ENCODE peak calls at places on chromosomes 3 and 15, in seven cellular contexts. J, B, I, K, Z, G and D are unnamed samples.

GRCh38 chr3:25854635-25855034 is 64.7 kb downstream of the OXSM start:
- DNase-seq in J (no peak), B (no peak), I (no peak), K (no peak), Z (no peak), G (no peak), D (peak)

GRCh38 chr3:30130391-30130790 is 476.0 kb upstream of the TGFBR2 start:
- DNase-seq in J (no peak), B (no peak), I (no peak), K (no peak), Z (no peak), G (no peak), D (no peak)

GRCh38 chr3:122754867-122755835 is 38.5 kb downstream of the HSPBAP1 start:
- DNase-seq in J (no peak), B (no peak), I (no peak), K (peak), Z (peak), G (no peak), D (peak)

GRCh38 chr3:172087827-172088580 is 48.6 kb downstream of the FNDC3B start:
- DNase-seq in J (no peak), B (no peak), I (no peak), K (no peak), Z (no peak), G (no peak), D (no peak)

GRCh38 chr3:112629425-112629824 is 11.5 kb downstream of the CCDC80 start:
- DNase-seq in J (no peak), B (no peak), I (no peak), K (peak), Z (no peak), G (no peak), D (peak)

GRCh38 chr3:152834354-152835310 is at the start of gene P2RY1:
- DNase-seq in J (peak), B (no peak), I (peak), K (peak), Z (no peak), G (peak), D (peak)

GRCh38 chr3:140910860-140911259 is 30.8 kb upstream of the SLC25A36 start:
- DNase-seq in J (peak), B (no peak), I (no peak), K (peak), Z (no peak), G (no peak), D (no peak)

GRCh38 chr15:33201376-33202189 is 7.1 kb upstream of the FMN1 start:
- DNase-seq in J (peak), B (no peak), I (no peak), K (peak), Z (peak), G (peak), D (peak)

GRCh38 chr3:182148360-182148759 is 436.6 kb downstream of the SOX2 start:
- DNase-seq in J (no peak), B (no peak), I (no peak), K (no peak), Z (no peak), G (no peak), D (no peak)

GRCh38 chr15:57405133-57405532 is 28.8 kb downstream of the CGNL1 start:
- DNase-seq in J (no peak), B (no peak), I (no peak), K (no peak), Z (no peak), G (no peak), D (no peak)

GRCh38 chr15:57406040-57406772 is 29.9 kb downstream of the CGNL1 start:
- DNase-seq in J (no peak), B (no peak), I (no peak), K (no peak), Z (no peak), G (no peak), D (peak)

GRCh38 chr15:57403007-57403406 is 26.7 kb downstream of the CGNL1 start:
- DNase-seq in J (no peak), B (no peak), I (no peak), K (no peak), Z (no peak), G (no peak), D (no peak)

GRCh38 chr15:57403532-57403931 is 27.2 kb downstream of the CGNL1 start:
- DNase-seq in J (no peak), B (no peak), I (no peak), K (no peak), Z (no peak), G (no peak), D (peak)

DNA sequence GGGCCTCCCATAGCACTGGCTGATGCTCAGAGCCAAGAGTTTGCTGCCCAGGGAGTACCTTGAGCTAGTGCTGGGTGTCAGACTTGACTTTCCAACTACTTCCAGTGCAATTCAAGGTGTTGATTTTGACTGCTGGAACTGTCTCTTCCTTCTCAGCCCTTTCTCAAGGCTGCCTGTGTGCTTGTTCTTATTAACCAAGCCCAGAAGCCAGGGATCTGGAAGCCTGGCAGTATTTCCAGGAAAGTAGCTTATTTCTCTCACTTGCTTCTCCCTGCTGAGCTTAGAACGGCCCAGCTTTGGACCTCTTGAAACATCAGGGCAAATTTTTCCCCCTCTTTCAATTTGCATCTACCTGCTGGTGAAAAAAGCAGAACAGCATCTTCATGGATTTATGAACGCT is 27.6 kb downstream of the CGNL1 start:
- DNase-seq in J (no peak), B (no peak), I (no peak), K (no peak), Z (no peak), G (no peak), D (no peak)
- H3K4me3 ChIP-seq in J (no peak), B (no peak), I (no peak), K (no peak), Z (no peak), G (no peak), D (no peak)

GRCh38 chr15:56244811-56245576 is 1.3 kb upstream of the RFX7 start:
- DNase-seq in J (no peak), B (peak), I (peak), K (no peak), Z (peak), G (peak), D (no peak)
- H3K4me3 ChIP-seq in J (peak), B (peak), I (no peak), K (peak), Z (peak), G (peak), D (peak)

GRCh38 chr15:40471105-40471777 is 457 bp downstream of the CHST14 start:
- DNase-seq in J (no peak), B (peak), I (peak), K (no peak), Z (peak), G (no peak), D (peak)

GRCh38 chr15:40470423-40471104 is at the start of gene CHST14:
- DNase-seq in J (peak), B (peak), I (peak), K (peak), Z (peak), G (no peak), D (peak)

GRCh38 chr15:40474581-40474980 is 3.8 kb downstream of the CHST14 start:
- DNase-seq in J (no peak), B (no peak), I (peak), K (no peak), Z (no peak), G (no peak), D (no peak)

GRCh38 chr15:40471778-40472130 is 970 bp downstream of the CHST14 start:
- DNase-seq in J (peak), B (no peak), I (no peak), K (peak), Z (no peak), G (no peak), D (no peak)

DNA sequence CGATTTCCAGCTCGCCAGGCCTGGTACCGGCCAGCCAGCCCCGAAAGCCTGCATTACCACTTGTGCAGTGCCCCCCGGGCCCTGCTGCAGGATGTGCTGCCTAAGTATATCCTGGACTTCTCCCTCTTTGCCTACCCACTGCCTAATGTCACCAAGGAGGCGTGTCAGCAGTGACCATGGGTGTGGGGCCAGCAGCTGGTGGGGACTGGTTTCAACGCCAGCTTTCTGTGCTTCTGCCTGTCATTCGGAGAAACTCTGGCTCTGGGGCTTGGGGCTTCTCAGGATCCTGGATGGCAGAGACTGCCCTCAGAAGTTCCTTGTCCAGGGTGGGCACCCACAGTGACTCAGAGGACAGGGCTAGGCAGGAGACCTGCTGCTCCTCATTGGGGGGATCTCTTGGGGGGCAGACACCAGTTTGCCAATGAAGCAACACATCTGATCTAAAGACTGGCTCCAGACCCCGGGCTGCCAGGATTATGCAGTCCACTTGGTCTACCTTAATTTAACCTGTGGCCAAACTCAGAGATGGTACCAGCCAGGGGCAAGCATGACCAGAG is 1.5 kb downstream of the CHST14 start:
- DNase-seq in J (no peak), B (no peak), I (peak), K (no peak), Z (no peak), G (no peak), D (no peak)
- H3K4me3 ChIP-seq in J (peak), B (peak), I (no peak), K (peak), Z (peak), G (peak), D (peak)

DNA sequence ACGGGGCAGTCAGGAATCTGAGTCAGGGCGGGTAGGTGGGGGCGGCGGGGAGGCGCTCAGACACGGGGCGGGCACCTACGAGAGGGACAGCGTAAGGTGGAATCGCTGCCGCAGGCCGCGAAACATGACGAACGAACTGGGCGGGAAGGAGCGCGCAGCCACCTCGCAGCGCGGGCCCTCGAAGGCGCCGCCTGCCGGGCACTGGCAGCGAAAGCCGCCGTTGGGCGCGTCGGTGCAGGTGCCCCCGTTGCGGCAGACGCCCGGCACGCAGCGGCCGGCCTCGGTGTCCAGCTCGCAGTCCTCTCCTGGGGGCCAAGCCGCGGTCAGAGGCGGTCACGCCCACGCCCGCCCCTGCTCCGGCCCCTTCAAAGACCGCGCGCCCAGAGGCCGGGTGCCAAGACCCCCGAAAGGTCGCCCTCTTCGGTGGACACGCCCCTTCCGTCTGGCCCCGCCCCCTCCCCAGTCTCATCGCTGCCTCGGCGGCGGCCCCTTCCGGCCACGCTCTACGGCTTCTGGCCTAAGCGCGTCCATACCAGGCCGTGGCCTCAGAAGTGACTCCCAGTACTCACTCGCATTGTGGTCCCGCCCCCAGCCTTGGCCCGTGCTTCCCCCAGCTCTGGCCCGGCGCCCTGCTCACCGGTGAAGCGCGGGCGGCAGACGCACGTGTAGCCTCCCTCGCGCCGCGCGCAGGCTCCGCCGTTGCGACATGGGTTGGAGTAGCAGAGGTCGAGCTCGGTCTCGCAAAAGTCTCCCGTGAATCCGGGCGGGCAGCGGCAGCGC is 6.4 kb downstream of the CELSR3 start:
- DNase-seq in J (peak), B (peak), I (peak), K (peak), Z (peak), G (no peak), D (peak)
- H3K4me3 ChIP-seq in J (peak), B (peak), I (peak), K (no peak), Z (peak), G (peak), D (peak)

GRCh38 chr3:42900731-42901420 is 5.1 kb upstream of the ZNF662 start:
- DNase-seq in J (no peak), B (no peak), I (no peak), K (no peak), Z (no peak), G (no peak), D (no peak)

GRCh38 chr3:42895332-42895868 is 10.5 kb upstream of the ZNF662 start:
- DNase-seq in J (no peak), B (no peak), I (no peak), K (no peak), Z (no peak), G (no peak), D (no peak)

GRCh38 chr3:42902257-42902656 is 3.7 kb upstream of the ZNF662 start:
- DNase-seq in J (no peak), B (no peak), I (no peak), K (no peak), Z (no peak), G (no peak), D (no peak)

GRCh38 chr3:42900226-42900625 is 5.7 kb upstream of the ZNF662 start:
- DNase-seq in J (no peak), B (no peak), I (no peak), K (no peak), Z (no peak), G (no peak), D (no peak)

DNA sequence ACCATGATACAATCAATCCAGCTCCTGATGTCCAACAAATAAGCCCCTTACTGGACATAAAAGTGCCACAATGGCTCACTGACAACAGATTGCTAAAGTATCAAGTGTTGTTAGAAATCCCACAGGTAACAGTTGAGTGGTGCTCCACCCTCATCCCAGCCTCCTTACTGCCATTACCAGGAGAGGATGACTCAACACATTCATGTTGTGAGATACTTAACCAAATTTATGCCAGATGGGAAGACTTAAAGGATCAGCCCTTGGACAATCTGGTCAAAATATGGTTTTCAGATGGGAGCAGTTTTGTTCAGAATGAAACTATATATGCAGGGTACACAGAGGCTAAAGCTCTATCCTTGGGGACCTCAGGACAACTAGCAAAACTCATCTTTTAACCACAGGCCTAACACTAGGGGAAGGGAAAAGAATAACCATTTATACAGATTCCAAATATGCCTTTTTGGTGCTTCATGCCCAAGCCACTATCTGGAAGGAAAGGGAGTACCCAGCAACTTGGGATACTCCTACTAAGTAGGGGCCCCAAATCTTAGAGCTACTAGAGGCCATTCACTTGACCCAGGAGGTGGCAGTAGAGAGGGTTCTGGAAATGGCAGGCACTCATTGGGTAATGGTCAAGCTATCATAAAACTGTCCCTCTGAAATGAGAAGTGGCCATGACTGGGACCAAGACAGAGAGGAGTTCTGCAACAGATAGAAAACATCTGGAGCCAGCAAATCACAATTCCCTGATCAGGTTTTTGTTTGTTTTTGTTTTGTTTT is 6.9 kb upstream of the ZNF662 start:
- DNase-seq in J (no peak), B (no peak), I (no peak), K (no peak), Z (no peak), G (no peak), D (no peak)
- H3K4me3 ChIP-seq in J (no peak), B (no peak), I (no peak), K (no peak), Z (no peak), G (no peak), D (no peak)